ENCODE peak calls at places on chromosomes 6 and 20, in five cellular contexts. F, R, J, Z and V are unnamed samples.

GRCh38 chr6:46210294-46210693 is 39.5 kb upstream of the ENPP5 start:
- DNase-seq in F (no peak), R (no peak), J (no peak), Z (no peak), V (no peak)

GRCh38 chr6:149782337-149782736 is 32.8 kb downstream of the PCMT1 start:
- DNase-seq in F (no peak), R (no peak), J (no peak), Z (no peak), V (no peak)

GRCh38 chr20:62840244-62841197 is 21.1 kb downstream of the TCFL5 start:
- DNase-seq in F (no peak), R (no peak), J (peak), Z (no peak), V (no peak)

GRCh38 chr6:51398064-51398740 is 579.5 kb downstream of the TFAP2B start:
- DNase-seq in F (no peak), R (no peak), J (no peak), Z (no peak), V (no peak)

GRCh38 chr6:131999545-132000146 is 48.5 kb upstream of the CCN2 start:
- DNase-seq in F (no peak), R (no peak), J (no peak), Z (no peak), V (no peak)

GRCh38 chr6:4320860-4321259 is 185.5 kb upstream of the ECI2 start:
- DNase-seq in F (no peak), R (no peak), J (no peak), Z (peak), V (no peak)

GRCh38 chr6:156967852-156968251 is 190.7 kb downstream of the ARID1B start:
- DNase-seq in F (no peak), R (no peak), J (no peak), Z (no peak), V (no peak)

GRCh38 chr20:38132910-38133501 is 32.1 kb downstream of the TGM2 start:
- DNase-seq in F (no peak), R (no peak), J (no peak), Z (no peak), V (no peak)

GRCh38 chr6:105790635-105791034 is 295.5 kb upstream of the PRDM1 start:
- DNase-seq in F (no peak), R (no peak), J (no peak), Z (no peak), V (no peak)

GRCh38 chr20:18190466-18191233 is 53.0 kb downstream of the KAT14 start:
- DNase-seq in F (no peak), R (no peak), J (no peak), Z (no peak), V (no peak)

GRCh38 chr6:169250660-169251059 is 3.0 kb downstream of the THBS2 start:
- DNase-seq in F (peak), R (no peak), J (peak), Z (peak), V (no peak)

GRCh38 chr6:146111864-146112263 is 83.0 kb downstream of the GRM1 start:
- DNase-seq in F (no peak), R (no peak), J (no peak), Z (no peak), V (no peak)

GRCh38 chr6:106163966-106164877 is 78.1 kb downstream of the PRDM1 start:
- DNase-seq in F (no peak), R (peak), J (no peak), Z (no peak), V (no peak)

GRCh38 chr6:26363882-26364825 is 844 bp upstream of the BTN3A2 start:
- DNase-seq in F (no peak), R (no peak), J (no peak), Z (peak), V (no peak)

GRCh38 chr6:15061176-15061575 is 184.7 kb upstream of the JARID2 start:
- DNase-seq in F (no peak), R (no peak), J (no peak), Z (no peak), V (no peak)

GRCh38 chr20:3041818-3042504 is 1.5 kb upstream of the GNRH2 start:
- DNase-seq in F (no peak), R (no peak), J (no peak), Z (no peak), V (no peak)

GRCh38 chr20:63767456-63767855 is 27.9 kb downstream of the SLC2A4RG start:
- DNase-seq in F (no peak), R (no peak), J (peak), Z (no peak), V (no peak)

GRCh38 chr6:16434885-16435284 is 196.5 kb downstream of the GMPR start:
- DNase-seq in F (no peak), R (no peak), J (no peak), Z (no peak), V (no peak)

GRCh38 chr20:45080867-45081616 is 19.9 kb downstream of the KCNS1 start:
- DNase-seq in F (no peak), R (no peak), J (no peak), Z (no peak), V (no peak)

GRCh38 chr20:45911486-45912343 is at the start of gene PLTP:
- DNase-seq in F (peak), R (peak), J (peak), Z (no peak), V (peak)

GRCh38 chr6:27176096-27176495 is 71.4 kb upstream of the PRSS16 start:
- DNase-seq in F (no peak), R (no peak), J (no peak), Z (no peak), V (no peak)

GRCh38 chr20:53399592-53400335 is 193.9 kb downstream of the ZNF217 start:
- DNase-seq in F (no peak), R (no peak), J (no peak), Z (no peak), V (peak)

GRCh38 chr6:16477367-16478149 is 239.2 kb downstream of the GMPR start:
- DNase-seq in F (no peak), R (no peak), J (no peak), Z (no peak), V (peak)

GRCh38 chr20:43925786-43926185 is 11.1 kb downstream of the TOX2 start:
- DNase-seq in F (no peak), R (no peak), J (no peak), Z (no peak), V (peak)